ENCODE peak calls at places on chromosomes 2 and 18, in four cellular contexts. J, Y, S and L are unnamed samples. For H3K27me3 and H3K36me3, the result is how much of the 10 kb centered on the place peaks cover.

GRCh38 chr2:113180131-113180946 is 6.6 kb downstream of the PSD4 start:
- DNase-seq in J (no peak), Y (peak), S (no peak), L (no peak)

GRCh38 chr2:110790907-110791306 is 58.5 kb downstream of the ACOXL start:
- DNase-seq in S (no peak), J (no peak), Y (no peak), L (no peak)

GRCh38 chr2:202624133-202624532 is 10.6 kb upstream of the FAM117B start:
- DNase-seq in S (no peak), J (no peak), Y (no peak), L (no peak)

GRCh38 chr2:158529379-158530110 is 72.8 kb downstream of the PKP4 start:
- DNase-seq in J (peak), Y (no peak), S (peak), L (no peak)

GRCh38 chr2:201858781-201859180 is 52.4 kb downstream of the CDK15 start:
- DNase-seq in Y (no peak), J (peak), S (no peak), L (no peak)

GRCh38 chr2:95669441-95669994 is 77.7 kb downstream of the TRIM43 start:
- DNase-seq in J (no peak), S (peak), Y (no peak), L (no peak)

GRCh38 chr18:51897884-51898283 is 442.1 kb upstream of the DCC start:
- DNase-seq in J (no peak), S (no peak), Y (no peak), L (no peak)

GRCh38 chr18:12423393-12423792 is 15.7 kb downstream of the PRELID3A start:
- DNase-seq in J (no peak), S (no peak), Y (no peak), L (no peak)

GRCh38 chr18:79971986-79972385 is 7.5 kb downstream of the HSBP1L1 start:
- DNase-seq in J (no peak), Y (no peak), S (no peak), L (no peak)

GRCh38 chr2:46032161-46032813 is 264.9 kb upstream of the EPAS1 start:
- DNase-seq in Y (no peak), S (no peak), J (no peak), L (peak)

GRCh38 chr18:5995626-5996025 is 100.3 kb upstream of the TMEM200C start:
- DNase-seq in J (no peak), S (no peak), Y (no peak), L (no peak)

GRCh38 chr2:62333961-62334360 is 138.0 kb downstream of the B3GNT2 start:
- DNase-seq in S (no peak), J (no peak), Y (no peak), L (no peak)

GRCh38 chr2:47033102-47033880 is 117.7 kb upstream of the MCFD2 start:
- DNase-seq in S (peak), J (no peak), Y (no peak), L (no peak)

GRCh38 chr2:226746206-226746800 is 53.3 kb downstream of the IRS1 start:
- DNase-seq in Y (no peak), J (no peak), S (no peak), L (no peak)

GRCh38 chr2:105258835-105259350 is 17.4 kb downstream of the GPR45 start:
- DNase-seq in S (no peak), J (no peak), Y (no peak), L (no peak)

GRCh38 chr2:73976803-73977202 is 7.9 kb upstream of the TET3 start:
- DNase-seq in J (no peak), S (no peak), Y (no peak), L (no peak)

GRCh38 chr2:168849610-168850009 is 40.6 kb downstream of the SPC25 start:
- DNase-seq in J (peak), S (peak), Y (peak), L (peak)

GRCh38 chr18:79927597-79928562 is 23.6 kb downstream of the SLC66A2 start:
- DNase-seq in J (no peak), Y (no peak), S (no peak), L (no peak)

GRCh38 chr18:50277935-50278334 is 3.4 kb downstream of the MBD1 start:
- DNase-seq in S (peak), Y (no peak), J (peak), L (no peak)

GRCh38 chr2:215377283-215377682 is 58.6 kb downstream of the FN1 start:
- DNase-seq in S (peak), J (no peak), Y (no peak), L (no peak)

GRCh38 chr18:77702686-77703085 is 453.0 kb downstream of the GALR1 start:
- DNase-seq in J (peak), S (peak), Y (no peak), L (no peak)

GRCh38 chr18:68387246-68387645 is 327.7 kb downstream of the TMX3 start:
- DNase-seq in J (no peak), Y (no peak), S (no peak), L (no peak)

GRCh38 chr2:54402350-54402749 is 53.8 kb upstream of the SPTBN1 start:
- DNase-seq in J (peak), Y (no peak), S (no peak), L (peak)

GRCh38 chr2:137249463-137249862 is 484.1 kb downstream of the THSD7B start:
- DNase-seq in J (no peak), Y (no peak), S (no peak), L (no peak)

GRCh38 chr2:228181098-228182019 is at the start of gene SPHKAP:
- DNase-seq in S (no peak), Y (no peak), J (peak), L (peak)

GRCh38 chr18:48254077-48254602 is 155.0 kb downstream of the ZBTB7C start:
- DNase-seq in Y (no peak), S (no peak), J (no peak), L (no peak)

GRCh38 chr2:192700934-192701333 is 506.2 kb upstream of the TMEFF2 start:
- DNase-seq in Y (no peak), S (no peak), J (no peak), L (no peak)

GRCh38 chr18:44731866-44732555 is 51.3 kb downstream of the SETBP1 start:
- DNase-seq in S (peak), J (no peak), Y (no peak), L (no peak)

GRCh38 chr2:98730851-98731708 is at the start of gene MGAT4A:
- DNase-seq in J (peak), S (no peak), Y (peak), L (peak)

DNA sequence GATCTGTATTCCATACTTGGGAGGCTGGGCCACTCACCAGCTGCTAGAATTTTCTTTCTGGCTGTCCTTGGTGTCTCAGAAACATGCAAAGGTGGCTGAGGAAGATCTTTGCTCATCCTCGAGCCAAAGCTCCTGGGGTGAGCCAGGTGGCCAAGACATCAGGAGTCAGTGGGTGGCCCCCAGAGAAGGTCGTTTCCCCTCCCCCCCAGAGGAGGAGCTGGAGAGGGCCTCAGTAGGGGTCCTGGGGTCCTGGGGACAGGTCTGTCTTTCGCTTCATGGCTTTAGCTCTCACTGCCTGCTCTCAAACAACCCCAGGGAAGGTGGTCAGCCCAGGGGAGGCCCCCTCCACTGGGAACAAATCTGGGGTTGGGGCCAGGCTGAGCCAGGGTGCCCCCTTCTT is 13.6 kb downstream of the KCNK3 start:
- DNase-seq in J (no peak), S (no peak), Y (no peak), L (no peak)
- H3K27me3 ChIP-seq in J (under half), S (under half), Y (under half), L (under half)

GRCh38 chr2:44167311-44167907 is 1.3 kb upstream of the PPM1B start:
- DNase-seq in S (no peak), J (no peak), Y (no peak), L (no peak)

GRCh38 chr2:44167908-44168683 is 579 bp upstream of the PPM1B start:
- DNase-seq in S (peak), Y (peak), J (peak), L (peak)

GRCh38 chr2:44164617-44165016 is 4.1 kb upstream of the PPM1B start:
- DNase-seq in Y (no peak), S (no peak), J (no peak), L (no peak)

GRCh38 chr2:44166096-44166495 is 2.6 kb upstream of the PPM1B start:
- DNase-seq in Y (no peak), S (no peak), J (no peak), L (no peak)

DNA sequence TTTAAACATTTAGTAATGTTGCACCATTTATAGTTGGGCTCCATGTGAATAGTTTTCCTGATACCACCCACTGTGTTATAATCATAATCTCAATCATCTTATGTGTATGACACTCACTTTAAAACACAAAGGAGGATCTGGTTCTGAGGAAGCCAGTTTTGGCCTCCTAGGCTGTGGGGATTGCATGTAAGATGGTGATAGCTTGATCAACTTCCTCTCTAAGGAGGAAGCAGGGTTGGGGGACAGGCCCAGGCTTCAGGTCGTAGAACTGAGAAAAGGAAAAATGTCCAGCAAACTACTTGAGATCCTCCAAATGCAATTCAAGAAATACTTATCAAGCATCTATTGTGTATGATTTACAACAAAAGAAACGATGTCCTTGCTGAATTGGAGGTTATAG is 4.9 kb upstream of the PPM1B start:
- DNase-seq in Y (no peak), S (no peak), J (no peak), L (no peak)
- H3K4me3 ChIP-seq in Y (no peak), S (no peak), J (no peak), L (no peak)

DNA sequence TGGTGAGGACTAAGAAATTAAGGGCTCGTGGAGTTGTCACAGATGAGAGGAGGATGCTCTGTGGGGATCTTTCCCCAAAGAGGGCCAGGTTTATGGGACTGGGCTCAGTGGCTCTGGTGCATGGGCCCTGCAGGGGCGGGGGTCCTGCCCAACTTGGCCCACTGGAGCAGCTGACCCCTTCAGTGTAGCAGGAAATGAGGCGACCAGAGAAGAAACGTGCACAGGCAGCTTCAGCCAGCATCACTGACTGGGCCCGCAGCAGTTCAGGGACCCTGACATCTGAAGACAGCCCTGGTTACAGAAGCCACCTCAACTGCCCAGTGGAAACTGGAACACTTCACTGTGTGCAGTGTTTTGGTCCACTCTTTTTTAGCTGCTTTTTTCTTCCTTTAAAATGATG is 72.8 kb downstream of the EMILIN2 start:
- DNase-seq in Y (no peak), J (no peak), S (no peak), L (no peak)
- H3K36me3 ChIP-seq in Y (half or more), J (under half), S (half or more), L (under half)

DNA sequence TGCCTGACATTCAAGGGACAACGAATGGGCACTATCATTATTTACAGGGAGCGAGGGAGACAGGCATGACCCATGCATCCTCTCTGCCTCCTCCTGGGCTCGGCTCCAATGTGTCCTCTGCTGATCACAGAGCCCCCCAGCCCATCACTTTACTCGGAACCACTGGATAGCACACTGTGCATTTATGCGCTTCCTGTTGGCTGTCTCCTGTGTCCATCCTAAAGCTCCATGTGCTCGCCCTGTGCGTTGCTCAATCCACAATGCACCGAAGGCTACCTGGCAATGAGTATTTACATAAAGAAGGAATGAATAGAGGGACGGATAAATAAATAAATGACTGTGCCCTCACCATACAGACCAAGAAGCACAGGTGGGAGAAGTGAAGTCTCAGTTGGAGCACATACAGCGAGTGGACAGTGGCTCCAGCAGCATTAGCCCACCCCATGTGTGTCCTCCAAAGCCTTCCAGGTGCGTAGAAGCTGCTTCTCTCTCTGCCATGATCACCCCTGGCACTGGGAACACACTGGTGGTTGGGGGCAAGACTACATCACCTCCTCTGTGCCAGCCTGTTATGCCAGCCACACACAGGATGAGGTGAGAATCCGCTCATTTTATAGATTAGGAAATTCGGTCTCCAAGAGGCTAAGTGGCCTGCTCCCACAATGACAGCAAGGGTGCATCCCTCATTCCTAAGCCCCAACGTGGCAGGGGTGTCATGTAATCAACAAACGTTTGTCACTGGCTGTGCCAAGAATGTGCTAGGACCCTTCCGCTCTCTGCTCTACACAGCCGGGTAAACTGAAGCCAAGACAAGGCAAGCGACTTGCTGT is 2.3 kb upstream of the GDF7 start:
- DNase-seq in S (no peak), J (no peak), Y (no peak), L (no peak)
- H3K27me3 ChIP-seq in S (half or more), J (half or more), Y (under half), L (half or more)

GRCh38 chr18:45801396-45802004 is 24.0 kb upstream of the SIGLEC15 start:
- DNase-seq in J (no peak), S (no peak), Y (no peak), L (no peak)

GRCh38 chr18:45805551-45805950 is 19.9 kb upstream of the SIGLEC15 start:
- DNase-seq in Y (no peak), S (no peak), J (peak), L (no peak)

GRCh38 chr18:45806226-45806625 is 19.2 kb upstream of the SIGLEC15 start:
- DNase-seq in S (peak), Y (no peak), J (peak), L (no peak)

DNA sequence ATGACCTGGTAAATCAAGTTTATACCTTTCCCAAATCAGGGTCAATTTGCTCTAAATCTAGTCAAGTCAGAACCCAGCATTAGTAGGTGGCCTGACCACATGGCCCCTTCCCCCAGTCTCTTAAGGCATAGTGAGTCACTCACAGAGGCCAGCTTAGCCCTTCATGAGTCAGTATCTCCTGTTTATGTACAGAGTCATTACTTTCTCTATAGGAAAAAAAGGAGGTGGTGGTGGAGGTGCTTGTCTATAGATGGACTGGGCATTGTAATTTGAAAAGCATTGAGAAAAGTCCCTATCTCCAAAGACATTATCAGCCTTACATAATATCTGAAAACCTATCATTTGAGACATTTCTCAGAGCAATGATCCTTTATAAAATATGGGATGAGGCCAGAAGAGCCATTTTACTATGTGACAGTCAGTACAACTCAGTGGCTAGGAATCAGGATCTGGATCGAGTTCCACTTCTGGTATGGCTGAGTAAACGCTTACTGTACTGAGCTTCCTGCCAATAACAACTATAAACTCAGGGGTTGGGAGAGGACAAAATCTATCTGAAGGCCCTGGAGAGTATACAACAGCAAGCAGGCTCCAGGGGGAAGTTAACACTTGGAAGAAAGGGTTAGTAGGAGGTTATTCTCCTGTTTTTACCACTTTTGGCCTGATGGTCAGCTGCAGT is 22.5 kb upstream of the SIGLEC15 start:
- DNase-seq in J (peak), S (peak), Y (no peak), L (peak)
- H3K4me3 ChIP-seq in J (no peak), S (peak), Y (no peak), L (no peak)